ENCODE peak calls at places on chromosomes 4 and X, in seven cellular contexts. One of them, this sample, is unnamed.

GRCh38 chr4:97038146-97038516 is 1105.1 kb downstream of the STPG2 start:
- DNase-seq in kidney: peak; percentile 34
- DNase-seq in skeletal muscle cell: no peak
- DNase-seq in NCI-H345: no peak
- DNase-seq in HEK293T: no peak
- DNase-seq in caudate nucleus: no peak
- DNase-seq in stomach: no peak
- DNase-seq in this sample: no peak

GRCh38 chr4:176830971-176831370 is 38.2 kb upstream of the VEGFC start:
- DNase-seq in HEK293T: no peak
- DNase-seq in stomach: no peak
- DNase-seq in NCI-H345: no peak
- DNase-seq in kidney: no peak
- DNase-seq in skeletal muscle cell: no peak
- DNase-seq in caudate nucleus: no peak
- DNase-seq in this sample: no peak

GRCh38 chr4:110622841-110623709 is at the start of gene PITX2:
- DNase-seq in HEK293T: peak; percentile 98
- DNase-seq in caudate nucleus: no peak
- DNase-seq in NCI-H345: peak; percentile 94
- DNase-seq in stomach: no peak
- DNase-seq in kidney: peak; percentile 80
- DNase-seq in skeletal muscle cell: peak; percentile 89
- DNase-seq in this sample: peak; percentile 20

GRCh38 chr4:142983612-142984011 is 137.5 kb upstream of the INPP4B start:
- DNase-seq in caudate nucleus: no peak
- DNase-seq in NCI-H345: no peak
- DNase-seq in stomach: no peak
- DNase-seq in skeletal muscle cell: no peak
- DNase-seq in HEK293T: no peak
- DNase-seq in kidney: no peak
- DNase-seq in this sample: no peak

GRCh38 chrX:47749185-47749967 is 87.3 kb upstream of the ZNF81 start:
- DNase-seq in stomach: no peak
- DNase-seq in kidney: no peak
- DNase-seq in HEK293T: no peak
- DNase-seq in skeletal muscle cell: peak; percentile 72
- DNase-seq in caudate nucleus: no peak
- DNase-seq in NCI-H345: no peak
- DNase-seq in this sample: no peak

GRCh38 chr4:10074767-10075105 is 41.9 kb downstream of the WDR1 start:
- DNase-seq in caudate nucleus: no peak
- DNase-seq in skeletal muscle cell: no peak
- DNase-seq in HEK293T: peak; percentile 43
- DNase-seq in NCI-H345: no peak
- DNase-seq in kidney: no peak
- DNase-seq in stomach: peak; percentile 19
- DNase-seq in this sample: no peak

GRCh38 chrX:13607996-13608365 is 38.6 kb downstream of the EGFL6 start:
- DNase-seq in stomach: peak; percentile 65
- DNase-seq in NCI-H345: no peak
- DNase-seq in kidney: no peak
- DNase-seq in skeletal muscle cell: no peak
- DNase-seq in caudate nucleus: no peak
- DNase-seq in HEK293T: no peak
- DNase-seq in this sample: no peak

GRCh38 chrX:10628906-10629305 is 8.5 kb upstream of the MID1 start:
- DNase-seq in skeletal muscle cell: no peak
- DNase-seq in stomach: no peak
- DNase-seq in caudate nucleus: no peak
- DNase-seq in kidney: no peak
- DNase-seq in HEK293T: no peak
- DNase-seq in NCI-H345: no peak
- DNase-seq in this sample: no peak

GRCh38 chrX:19569121-19569805 is 54.0 kb upstream of the MAP3K15 start:
- DNase-seq in NCI-H345: no peak
- DNase-seq in HEK293T: no peak
- DNase-seq in stomach: no peak
- DNase-seq in skeletal muscle cell: no peak
- DNase-seq in kidney: no peak
- DNase-seq in caudate nucleus: no peak
- DNase-seq in this sample: no peak

GRCh38 chr4:15516494-15516893 is 46.8 kb downstream of the CC2D2A start:
- DNase-seq in kidney: no peak
- DNase-seq in caudate nucleus: no peak
- DNase-seq in skeletal muscle cell: no peak
- DNase-seq in HEK293T: no peak
- DNase-seq in stomach: no peak
- DNase-seq in NCI-H345: no peak
- DNase-seq in this sample: no peak

This sample was measured in NCI-H2171 treated with DMSO at 0.1 percent for 48 hours.